ENCODE peak calls at places on chromosomes 11 and 22, in four cellular contexts. One of them, this sample, is unnamed.

GRCh38 chr22:22371031-22371541 is 126.5 kb downstream of the VPREB1 start:
- DNase-seq in AG09309: no peak
- DNase-seq in lower leg skin: no peak
- DNase-seq in keratinocyte: no peak
- DNase-seq in this sample: no peak

GRCh38 chr11:13480198-13480597 is 15.6 kb downstream of the PTH start:
- DNase-seq in AG09309: no peak
- DNase-seq in lower leg skin: no peak
- DNase-seq in keratinocyte: no peak
- DNase-seq in this sample: no peak

GRCh38 chr11:90722552-90723190 is 499.8 kb upstream of the CHORDC1 start:
- DNase-seq in AG09309: no peak
- DNase-seq in lower leg skin: no peak
- DNase-seq in keratinocyte: no peak
- DNase-seq in this sample: no peak

GRCh38 chr22:45263790-45264269 is 20.9 kb upstream of the UPK3A start:
- DNase-seq in AG09309: peak
- DNase-seq in lower leg skin: peak
- DNase-seq in keratinocyte: peak
- DNase-seq in this sample: no peak

GRCh38 chr11:14677146-14677545 is 33.5 kb downstream of the PDE3B start:
- DNase-seq in AG09309: no peak
- DNase-seq in lower leg skin: no peak
- DNase-seq in keratinocyte: no peak
- DNase-seq in this sample: no peak

GRCh38 chr11:124900464-124900863 is 2.8 kb upstream of the ROBO4 start:
- DNase-seq in AG09309: peak
- DNase-seq in lower leg skin: no peak
- DNase-seq in keratinocyte: peak
- DNase-seq in this sample: no peak

GRCh38 chr22:37731804-37732471 is 35.1 kb downstream of the TRIOBP start:
- DNase-seq in AG09309: no peak
- DNase-seq in lower leg skin: no peak
- DNase-seq in keratinocyte: no peak
- DNase-seq in this sample: no peak

GRCh38 chr22:43747877-43748276 is 64.2 kb downstream of the EFCAB6 start:
- DNase-seq in AG09309: no peak
- DNase-seq in lower leg skin: no peak
- DNase-seq in keratinocyte: no peak
- DNase-seq in this sample: no peak

GRCh38 chr11:36376315-36376887 is 80.3 kb downstream of the PRR5L start:
- DNase-seq in AG09309: no peak
- DNase-seq in lower leg skin: no peak
- DNase-seq in keratinocyte: no peak
- DNase-seq in this sample: no peak

GRCh38 chr22:35712672-35713071 is 5.0 kb upstream of the APOL5 start:
- DNase-seq in AG09309: no peak
- DNase-seq in lower leg skin: no peak
- DNase-seq in keratinocyte: no peak
- DNase-seq in this sample: no peak
- TF ChIP-seq CTCF in AG09309: no peak
- TF ChIP-seq CTCF in lower leg skin: no peak
- TF ChIP-seq CTCF in keratinocyte: no peak
- TF ChIP-seq CTCF in this sample: no peak

GRCh38 chr22:41539146-41540005 is 4.9 kb downstream of the POLR3H start:
- DNase-seq in AG09309: no peak
- DNase-seq in lower leg skin: no peak
- DNase-seq in keratinocyte: no peak
- DNase-seq in this sample: no peak
- TF ChIP-seq CTCF in AG09309: no peak
- TF ChIP-seq CTCF in lower leg skin: no peak
- TF ChIP-seq CTCF in keratinocyte: no peak
- TF ChIP-seq CTCF in this sample: no peak

DNA sequence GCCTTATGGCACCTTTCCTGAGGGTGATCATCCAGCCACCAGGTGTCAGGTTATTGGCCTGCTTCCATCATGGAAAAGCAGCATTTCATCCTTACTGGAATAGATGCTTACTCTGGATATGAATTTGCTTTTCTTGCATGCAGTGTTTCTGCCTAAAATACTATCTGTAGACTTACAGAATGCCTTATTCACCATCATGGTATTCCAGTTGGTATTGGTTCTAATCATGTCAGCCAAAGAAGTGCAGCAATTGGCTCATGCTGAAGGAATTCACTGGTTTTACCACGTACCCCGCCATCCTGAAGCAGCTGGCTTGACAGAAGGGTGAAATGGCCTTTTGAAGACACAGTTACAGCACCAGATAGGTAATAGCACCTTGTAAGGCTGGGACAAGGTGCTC is 194.2 kb downstream of the AASDHPPT start:
- DNase-seq in AG09309: no peak
- DNase-seq in lower leg skin: no peak
- DNase-seq in keratinocyte: no peak
- DNase-seq in this sample: no peak
- TF ChIP-seq CTCF in AG09309: no peak
- TF ChIP-seq CTCF in lower leg skin: no peak
- TF ChIP-seq CTCF in keratinocyte: no peak
- TF ChIP-seq CTCF in this sample: no peak

GRCh38 chr11:61153593-61154090 is 7.6 kb downstream of the VPS37C start:
- DNase-seq in AG09309: peak
- DNase-seq in lower leg skin: no peak
- DNase-seq in keratinocyte: no peak
- DNase-seq in this sample: no peak
- TF ChIP-seq CTCF in AG09309: no peak
- TF ChIP-seq CTCF in lower leg skin: no peak
- TF ChIP-seq CTCF in keratinocyte: no peak
- TF ChIP-seq CTCF in this sample: no peak

DNA sequence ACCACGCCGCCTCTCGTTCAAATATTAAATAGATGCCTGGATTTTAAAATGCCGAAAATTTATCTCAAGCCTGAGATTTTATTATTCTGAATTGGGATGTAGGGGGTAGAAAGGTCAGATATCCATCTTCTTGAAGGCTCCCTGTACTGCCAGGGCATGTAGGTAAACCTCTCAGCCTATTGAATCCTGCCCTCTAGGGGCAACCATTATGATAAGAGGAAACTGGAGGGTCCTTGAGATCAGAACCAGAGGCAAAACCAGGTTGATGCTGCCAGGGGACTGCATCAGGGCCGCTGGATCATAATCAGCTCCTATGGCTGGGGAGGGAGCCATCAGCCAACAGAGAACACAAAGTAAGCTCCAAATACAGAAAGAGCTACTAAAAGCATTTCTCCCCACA is 92.4 kb downstream of the KCNC1 start:
- DNase-seq in AG09309: no peak
- DNase-seq in lower leg skin: no peak
- DNase-seq in keratinocyte: no peak
- DNase-seq in this sample: no peak
- TF ChIP-seq CTCF in AG09309: peak
- TF ChIP-seq CTCF in lower leg skin: no peak
- TF ChIP-seq CTCF in keratinocyte: peak
- TF ChIP-seq CTCF in this sample: no peak

DNA sequence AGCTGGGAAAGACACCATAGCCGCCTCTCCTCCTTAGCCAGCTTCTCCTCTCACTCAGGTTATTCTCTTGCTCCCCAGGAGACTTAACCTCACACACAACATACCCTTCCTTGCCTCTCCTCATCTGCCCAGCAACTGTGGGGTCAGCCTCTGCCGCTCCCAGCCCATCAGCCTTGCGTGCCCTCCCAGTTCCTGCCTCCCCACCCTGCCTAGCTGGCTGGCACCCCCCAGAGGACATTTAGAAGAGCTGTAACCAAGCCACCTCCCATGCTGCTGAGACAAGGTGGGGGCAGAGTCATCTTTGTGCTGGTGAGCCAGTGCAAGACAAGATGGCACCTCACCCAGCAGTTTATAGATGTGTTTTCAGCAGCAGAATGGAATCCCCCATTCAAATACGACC is 38.2 kb downstream of the TOM1 start:
- DNase-seq in AG09309: no peak
- DNase-seq in lower leg skin: no peak
- DNase-seq in keratinocyte: no peak
- DNase-seq in this sample: no peak
- TF ChIP-seq CTCF in AG09309: peak
- TF ChIP-seq CTCF in lower leg skin: no peak
- TF ChIP-seq CTCF in keratinocyte: no peak
- TF ChIP-seq CTCF in this sample: no peak

DNA sequence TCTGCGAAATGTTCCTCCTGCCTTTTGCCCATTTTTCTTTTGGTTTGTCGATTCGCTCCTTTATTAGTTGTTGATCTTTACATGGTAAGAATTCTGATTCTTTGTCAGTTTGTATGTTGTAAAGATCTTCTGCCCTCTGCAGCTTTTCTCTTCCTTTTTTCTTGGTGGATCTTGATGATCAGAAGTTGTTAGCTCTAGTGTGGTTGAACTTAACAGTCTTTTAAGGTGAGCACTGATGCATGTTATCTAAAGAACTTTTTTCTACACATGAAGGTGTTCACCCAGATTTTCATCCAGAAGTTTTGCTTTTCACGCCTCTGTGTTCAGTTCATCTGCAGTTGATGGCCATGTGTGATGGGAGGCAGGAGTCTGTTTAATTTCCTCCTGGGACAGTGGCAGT is 133.7 kb downstream of the TBC1D22A start:
- DNase-seq in AG09309: no peak
- DNase-seq in lower leg skin: no peak
- DNase-seq in keratinocyte: no peak
- DNase-seq in this sample: no peak
- TF ChIP-seq CTCF in AG09309: no peak
- TF ChIP-seq CTCF in lower leg skin: no peak
- TF ChIP-seq CTCF in keratinocyte: no peak
- TF ChIP-seq CTCF in this sample: no peak

DNA sequence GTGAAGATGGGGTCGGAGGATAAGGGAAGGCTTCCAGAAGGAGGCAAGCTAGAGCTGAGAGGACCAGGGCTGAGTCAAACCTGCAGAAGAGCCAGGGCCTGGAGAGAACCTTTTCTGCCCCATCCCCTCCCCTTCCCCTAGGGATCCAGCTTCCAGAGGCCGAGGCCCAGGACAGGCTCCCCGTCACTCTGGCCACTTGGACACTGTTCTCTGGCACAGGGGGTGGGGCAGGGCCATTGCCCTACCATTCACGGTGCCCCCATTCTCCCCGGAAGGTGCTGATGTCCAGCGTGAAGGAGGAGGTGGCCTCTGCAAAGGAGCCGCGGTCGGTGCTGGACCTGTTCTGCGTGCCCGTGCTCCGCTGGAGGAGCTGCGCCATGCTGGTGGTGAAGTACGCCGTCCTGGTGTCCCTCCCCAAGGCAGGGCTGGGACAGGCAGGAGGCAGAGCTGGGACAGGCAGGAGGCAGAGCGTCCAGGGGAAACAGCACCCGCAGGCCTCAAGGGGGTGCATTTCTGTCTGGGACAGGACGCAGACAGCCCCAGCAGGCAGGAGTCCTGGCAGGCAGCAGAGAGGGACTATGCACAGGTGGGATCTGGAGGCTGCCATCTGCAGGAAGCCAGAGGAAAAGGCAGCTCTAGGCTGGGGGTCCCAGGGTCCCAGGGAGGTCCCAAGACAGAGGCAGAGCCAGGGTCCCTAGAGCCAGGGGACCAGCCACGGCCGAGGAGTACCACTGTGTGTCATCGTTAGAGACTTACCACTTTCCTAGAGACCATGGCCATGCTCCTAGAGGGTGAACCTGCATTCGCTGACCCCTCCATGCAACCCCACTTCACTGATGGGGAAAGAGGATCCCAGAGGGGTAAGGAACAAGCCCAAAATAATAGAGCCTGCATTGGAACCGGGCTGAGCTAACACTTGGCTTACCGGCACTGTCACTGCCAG is 25.8 kb upstream of the SLC22A12 start:
- DNase-seq in AG09309: no peak
- DNase-seq in lower leg skin: no peak
- DNase-seq in keratinocyte: no peak
- DNase-seq in this sample: no peak
- TF ChIP-seq CTCF in AG09309: no peak
- TF ChIP-seq CTCF in lower leg skin: no peak
- TF ChIP-seq CTCF in keratinocyte: no peak
- TF ChIP-seq CTCF in this sample: no peak

DNA sequence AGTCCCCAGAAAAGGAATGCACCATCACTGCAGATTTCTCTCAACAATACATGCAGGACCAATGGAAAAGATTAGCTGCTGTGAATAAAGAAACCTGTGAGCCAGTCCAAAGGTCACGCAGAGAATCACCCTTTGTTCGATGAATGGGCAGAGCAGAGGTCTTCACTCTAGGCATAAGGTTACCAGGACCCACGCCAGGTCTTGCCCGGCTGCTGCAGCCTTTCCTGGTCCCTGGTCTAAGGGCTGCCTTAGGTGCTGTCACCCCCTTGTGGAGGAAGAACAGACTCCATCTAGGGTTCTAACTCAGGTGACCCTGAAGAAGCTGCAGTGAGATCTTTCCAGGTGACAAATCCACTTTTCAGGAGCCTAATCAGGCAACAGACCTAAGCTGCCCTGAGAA is 29.0 kb upstream of the NAP1L4 start:
- DNase-seq in AG09309: no peak
- DNase-seq in lower leg skin: no peak
- DNase-seq in keratinocyte: no peak
- DNase-seq in this sample: no peak
- TF ChIP-seq CTCF in AG09309: peak
- TF ChIP-seq CTCF in lower leg skin: no peak
- TF ChIP-seq CTCF in keratinocyte: peak
- TF ChIP-seq CTCF in this sample: no peak

GRCh38 chr11:79466411-79466810 is 25.6 kb upstream of the TENM4 start:
- DNase-seq in AG09309: peak
- DNase-seq in lower leg skin: no peak
- DNase-seq in keratinocyte: no peak
- DNase-seq in this sample: no peak
- TF ChIP-seq CTCF in AG09309: no peak
- TF ChIP-seq CTCF in lower leg skin: no peak
- TF ChIP-seq CTCF in keratinocyte: no peak
- TF ChIP-seq CTCF in this sample: no peak

This sample was measured in mesothelial cell of epicardium.